ENCODE peak calls at places on chromosomes 13 and 19, in eight cellular contexts. One of them, this sample, is unnamed.

GRCh38 chr19:19218911-19219310 is 7.2 kb downstream of the NCAN start:
- DNase-seq in naive thymus-derived CD8-positive, alpha-beta T cell: no peak
- DNase-seq in A549: no peak
- DNase-seq in OCI-M1: no peak
- DNase-seq in T-helper 1 cell: no peak
- DNase-seq in CD4-positive, CD25-positive, alpha-beta regulatory T cell: no peak
- DNase-seq in thyroid gland: no peak
- DNase-seq in bronchial epithelial cell: no peak
- DNase-seq in this sample: no peak

GRCh38 chr13:20366056-20366455 is 133.9 kb upstream of the GJB6 start:
- DNase-seq in naive thymus-derived CD8-positive, alpha-beta T cell: no peak
- DNase-seq in A549: no peak
- DNase-seq in OCI-M1: no peak
- DNase-seq in T-helper 1 cell: no peak
- DNase-seq in CD4-positive, CD25-positive, alpha-beta regulatory T cell: no peak
- DNase-seq in thyroid gland: no peak
- DNase-seq in bronchial epithelial cell: no peak
- DNase-seq in this sample: no peak

GRCh38 chr19:9528757-9529336 is 9.6 kb downstream of the ZNF426 start:
- DNase-seq in naive thymus-derived CD8-positive, alpha-beta T cell: no peak
- DNase-seq in A549: peak
- DNase-seq in OCI-M1: peak
- DNase-seq in T-helper 1 cell: peak
- DNase-seq in CD4-positive, CD25-positive, alpha-beta regulatory T cell: no peak
- DNase-seq in thyroid gland: no peak
- DNase-seq in bronchial epithelial cell: no peak
- DNase-seq in this sample: no peak

GRCh38 chr13:59721889-59722579 is 441.7 kb downstream of the DIAPH3 start:
- DNase-seq in naive thymus-derived CD8-positive, alpha-beta T cell: no peak
- DNase-seq in A549: no peak
- DNase-seq in OCI-M1: no peak
- DNase-seq in T-helper 1 cell: no peak
- DNase-seq in CD4-positive, CD25-positive, alpha-beta regulatory T cell: no peak
- DNase-seq in thyroid gland: no peak
- DNase-seq in bronchial epithelial cell: no peak
- DNase-seq in this sample: no peak

GRCh38 chr19:58361900-58362271 is 665 bp downstream of the ZNF497 start:
- DNase-seq in naive thymus-derived CD8-positive, alpha-beta T cell: peak
- DNase-seq in A549: peak
- DNase-seq in OCI-M1: no peak
- DNase-seq in T-helper 1 cell: peak
- DNase-seq in CD4-positive, CD25-positive, alpha-beta regulatory T cell: peak
- DNase-seq in thyroid gland: peak
- DNase-seq in bronchial epithelial cell: no peak
- DNase-seq in this sample: peak

GRCh38 chr13:52319876-52320275 is 86.1 kb downstream of the THSD1 start:
- DNase-seq in naive thymus-derived CD8-positive, alpha-beta T cell: no peak
- DNase-seq in A549: no peak
- DNase-seq in OCI-M1: no peak
- DNase-seq in T-helper 1 cell: no peak
- DNase-seq in CD4-positive, CD25-positive, alpha-beta regulatory T cell: no peak
- DNase-seq in thyroid gland: no peak
- DNase-seq in bronchial epithelial cell: peak
- DNase-seq in this sample: no peak

GRCh38 chr13:91126806-91127205 is 220.7 kb upstream of the MIR17HG start:
- DNase-seq in naive thymus-derived CD8-positive, alpha-beta T cell: no peak
- DNase-seq in A549: no peak
- DNase-seq in OCI-M1: no peak
- DNase-seq in T-helper 1 cell: no peak
- DNase-seq in CD4-positive, CD25-positive, alpha-beta regulatory T cell: no peak
- DNase-seq in thyroid gland: no peak
- DNase-seq in bronchial epithelial cell: peak
- DNase-seq in this sample: no peak

GRCh38 chr19:13036366-13036976 is 41.2 kb downstream of the NFIX start:
- DNase-seq in naive thymus-derived CD8-positive, alpha-beta T cell: no peak
- DNase-seq in A549: peak
- DNase-seq in OCI-M1: no peak
- DNase-seq in T-helper 1 cell: no peak
- DNase-seq in CD4-positive, CD25-positive, alpha-beta regulatory T cell: no peak
- DNase-seq in thyroid gland: peak
- DNase-seq in bronchial epithelial cell: peak
- DNase-seq in this sample: no peak

GRCh38 chr19:34254552-34255432 is at the start of gene GARRE1:
- DNase-seq in naive thymus-derived CD8-positive, alpha-beta T cell: peak
- DNase-seq in A549: peak
- DNase-seq in OCI-M1: peak
- DNase-seq in T-helper 1 cell: peak
- DNase-seq in CD4-positive, CD25-positive, alpha-beta regulatory T cell: peak
- DNase-seq in thyroid gland: peak
- DNase-seq in bronchial epithelial cell: no peak
- DNase-seq in this sample: no peak